ENCODE peak calls at places on chromosomes 11 and 22, in six cellular contexts. Y is neuronal stem cell, Q is brain microvascular endothelial cell, Z is kidney, J is AG04450, G is HCT116. F is an unnamed sample.

GRCh38 chr11:69874178-69874983 is 55.2 kb upstream of the FGF3 start:
- DNase-seq in Y (no peak), Q (no peak), Z (no peak), J (no peak), G (no peak), F (no peak)

GRCh38 chr11:78961938-78962701 is 387.5 kb upstream of the NARS2 start:
- DNase-seq in Y (peak), Q (peak), Z (peak), J (peak), G (no peak), F (no peak)

GRCh38 chr22:46763051-46763705 is 728 bp downstream of the TBC1D22A start:
- DNase-seq in Y (no peak), Q (no peak), Z (peak), J (no peak), G (no peak), F (no peak)

GRCh38 chr11:45275823-45276222 is 10.3 kb downstream of the SYT13 start:
- DNase-seq in Y (no peak), Q (no peak), Z (no peak), J (no peak), G (no peak), F (no peak)

GRCh38 chr11:120516461-120517389 is 5.2 kb downstream of the GRIK4 start:
- DNase-seq in Y (no peak), Q (no peak), Z (no peak), J (no peak), G (no peak), F (no peak)

GRCh38 chr11:34206598-34207300 is 101.3 kb downstream of the NAT10 start:
- DNase-seq in Y (no peak), Q (no peak), Z (no peak), J (no peak), G (no peak), F (no peak)

GRCh38 chr11:48018561-48019229 is 38.3 kb downstream of the PTPRJ start:
- DNase-seq in Y (peak), Q (no peak), Z (no peak), J (no peak), G (no peak), F (no peak)

GRCh38 chr22:48824673-48825651 is 1002.7 kb downstream of the BRD1 start:
- DNase-seq in Y (no peak), Q (no peak), Z (peak), J (no peak), G (no peak), F (no peak)

GRCh38 chr11:73413246-73413645 is 37.0 kb downstream of the RELT start:
- DNase-seq in Y (no peak), Q (no peak), Z (no peak), J (no peak), G (no peak), F (no peak)

GRCh38 chr22:42611076-42611475 is 3.6 kb downstream of the POLDIP3 start:
- DNase-seq in Y (no peak), Q (no peak), Z (peak), J (no peak), G (no peak), F (no peak)

GRCh38 chr11:134916421-134916820 is 504.4 kb upstream of the B3GAT1 start:
- DNase-seq in Y (no peak), Q (no peak), Z (no peak), J (no peak), G (no peak), F (no peak)

GRCh38 chr11:115845872-115846271 is 341.7 kb upstream of the CADM1 start:
- DNase-seq in Y (no peak), Q (no peak), Z (no peak), J (no peak), G (no peak), F (no peak)

GRCh38 chr11:8732748-8733241 is 50.2 kb downstream of the RPL27A start:
- DNase-seq in Y (no peak), Q (peak), Z (peak), J (no peak), G (no peak), F (peak)

GRCh38 chr11:85948884-85949283 is 93.7 kb downstream of the CCDC83 start:
- DNase-seq in Y (no peak), Q (no peak), Z (no peak), J (no peak), G (no peak), F (no peak)

DNA sequence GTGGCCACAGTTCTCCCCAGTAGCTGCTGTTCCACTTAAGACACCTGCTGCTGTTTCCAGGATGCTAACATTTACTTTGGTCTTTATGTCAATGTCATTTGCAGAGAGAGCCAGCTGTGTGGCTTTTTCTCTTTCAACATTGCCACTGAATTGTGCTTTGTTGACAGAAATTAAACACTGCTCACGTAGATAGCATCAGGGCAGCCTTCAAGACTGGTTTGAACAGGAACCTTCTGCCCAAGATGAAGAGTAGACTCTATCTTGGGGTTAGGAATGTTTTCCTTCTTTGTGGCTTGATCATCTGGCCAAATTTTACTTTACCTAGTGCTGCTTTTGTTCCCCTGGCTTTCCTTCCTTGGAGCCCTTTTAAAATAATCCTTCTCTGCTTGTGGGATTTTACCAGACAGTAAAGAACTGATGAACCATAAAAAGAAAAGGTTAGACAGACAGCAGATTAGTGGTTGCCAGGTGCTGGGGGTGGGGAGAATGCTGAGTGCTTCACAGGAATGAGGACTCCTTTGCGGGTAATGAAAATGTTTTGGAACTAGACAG is 22.6 kb upstream of the XBP1 start:
- DNase-seq in Y (peak), Q (no peak), Z (peak), J (no peak), G (no peak), F (peak)
- H3K27ac ChIP-seq in Y (peak), Q (no peak), Z (no peak), J (no peak), G (no peak), F (peak)

GRCh38 chr22:49934891-49935557 is 16.6 kb downstream of the CRELD2 start:
- DNase-seq in Y (no peak), Q (no peak), Z (peak), J (no peak), G (no peak), F (peak)
- H3K4me3 ChIP-seq in Y (no peak), Q (no peak), Z (no peak), J (peak), G (peak), F (peak)

DNA sequence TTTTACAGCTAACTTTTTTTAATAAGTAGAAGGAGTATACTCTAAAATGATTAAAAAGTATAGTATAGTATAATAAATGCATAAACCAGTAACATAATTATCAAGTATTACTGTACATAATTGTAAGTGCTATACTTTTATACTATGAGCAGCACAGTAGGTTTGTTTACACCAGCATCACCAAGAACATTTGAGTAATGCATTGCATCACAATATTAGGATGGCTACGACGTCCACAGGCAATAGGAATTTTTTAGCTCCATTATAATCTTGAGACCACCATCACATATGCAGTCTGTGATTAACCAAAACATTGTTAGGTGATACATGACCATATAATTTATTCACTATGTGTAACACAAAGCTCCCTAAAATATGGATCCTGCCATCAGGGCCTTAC is 20.4 kb downstream of the RNF141 start:
- DNase-seq in Y (no peak), Q (no peak), Z (no peak), J (no peak), G (no peak), F (no peak)
- H3K27ac ChIP-seq in Y (no peak), Q (no peak), Z (no peak), J (no peak), G (no peak), F (no peak)

GRCh38 chr11:57761301-57762234 is at the start of gene CTNND1:
- DNase-seq in Y (peak), Q (peak), Z (peak), J (peak), G (peak), F (peak)
- H3K4me3 ChIP-seq in Y (peak), Q (peak), Z (peak), J (peak), G (peak), F (peak)

DNA sequence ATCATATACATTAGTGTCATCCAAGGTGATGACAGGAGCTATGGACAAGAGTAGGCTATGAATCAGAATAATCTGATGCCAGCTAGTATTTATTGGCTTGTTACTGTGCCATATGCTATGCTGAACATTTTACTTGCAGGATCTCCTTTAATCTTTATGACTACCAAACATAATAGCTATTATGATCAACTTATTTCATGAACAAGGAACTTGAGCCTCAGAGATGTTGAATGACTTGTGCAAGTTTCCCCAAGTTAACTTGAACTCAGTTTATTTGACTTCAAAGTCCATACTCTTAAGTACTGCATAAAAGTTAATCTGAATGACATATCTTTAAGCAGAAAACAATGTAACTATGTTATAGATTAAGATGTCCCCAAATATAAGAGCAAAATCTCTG is 178.8 kb upstream of the ARHGAP20 start:
- DNase-seq in Y (no peak), Q (no peak), Z (no peak), J (no peak), G (no peak), F (no peak)
- H3K27ac ChIP-seq in Y (no peak), Q (no peak), Z (no peak), J (no peak), G (no peak), F (no peak)

DNA sequence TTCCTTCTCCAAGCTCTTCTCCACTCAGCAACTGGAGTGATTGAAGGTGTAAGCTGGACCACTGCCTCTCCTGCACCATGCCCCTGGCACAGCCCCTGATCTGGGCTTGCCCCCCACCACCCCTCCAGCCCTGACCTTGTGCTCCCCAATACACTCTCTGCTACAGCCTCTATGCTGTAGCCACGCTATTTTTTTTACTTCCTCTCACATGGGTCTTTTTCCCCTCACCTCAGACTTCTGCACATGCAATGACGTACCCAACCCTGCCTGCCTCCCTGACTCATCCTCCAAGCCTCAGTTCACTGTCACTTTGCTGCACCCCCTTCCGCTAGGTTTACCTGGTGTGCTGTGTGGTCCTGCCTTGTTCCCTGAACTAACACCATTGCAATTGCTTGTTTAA is 9.0 kb downstream of the CSNK2A3 start:
- DNase-seq in Y (no peak), Q (no peak), Z (no peak), J (no peak), G (no peak), F (no peak)
- H3K4me3 ChIP-seq in Y (no peak), Q (no peak), Z (no peak), J (no peak), G (no peak), F (no peak)

GRCh38 chr11:2582958-2583604 is 116.7 kb downstream of the KCNQ1OT1 start:
- DNase-seq in Y (no peak), Q (no peak), Z (peak), J (no peak), G (no peak), F (peak)
- H3K27ac ChIP-seq in Y (no peak), Q (no peak), Z (no peak), J (no peak), G (no peak), F (no peak)

DNA sequence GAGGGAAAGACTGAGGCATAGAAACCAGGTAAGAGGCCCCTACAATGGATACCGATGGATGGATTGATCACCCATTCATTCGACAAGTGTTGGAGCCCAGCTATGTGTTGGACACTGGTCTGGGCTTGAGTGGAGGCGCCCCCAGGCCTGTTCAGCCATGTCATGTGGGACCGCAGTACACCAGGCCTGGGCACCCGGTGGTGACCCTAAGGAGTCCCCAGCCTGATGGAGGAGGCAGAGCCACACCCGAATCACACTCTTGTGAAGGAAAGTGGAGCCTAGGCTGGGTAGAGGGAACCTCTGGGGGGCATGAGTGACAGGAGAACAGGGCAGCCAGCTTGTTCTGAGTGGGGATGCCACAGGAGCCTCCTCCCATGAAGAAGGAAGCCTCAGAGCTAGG is 10.2 kb downstream of the CACNA1I start:
- DNase-seq in Y (no peak), Q (no peak), Z (no peak), J (no peak), G (no peak), F (no peak)
- H3K4me3 ChIP-seq in Y (no peak), Q (no peak), Z (no peak), J (no peak), G (no peak), F (no peak)

GRCh38 chr11:102241026-102241425 is 76.3 kb upstream of the BIRC3 start:
- DNase-seq in Y (no peak), Q (peak), Z (no peak), J (no peak), G (no peak), F (no peak)

GRCh38 chr11:102239906-102240305 is 77.4 kb upstream of the BIRC3 start:
- DNase-seq in Y (no peak), Q (no peak), Z (no peak), J (no peak), G (no peak), F (no peak)

GRCh38 chr11:102243399-102243884 is 73.8 kb upstream of the BIRC3 start:
- DNase-seq in Y (no peak), Q (no peak), Z (no peak), J (no peak), G (no peak), F (no peak)

GRCh38 chr11:102240502-102240901 is 76.8 kb upstream of the BIRC3 start:
- DNase-seq in Y (no peak), Q (peak), Z (no peak), J (no peak), G (no peak), F (no peak)

DNA sequence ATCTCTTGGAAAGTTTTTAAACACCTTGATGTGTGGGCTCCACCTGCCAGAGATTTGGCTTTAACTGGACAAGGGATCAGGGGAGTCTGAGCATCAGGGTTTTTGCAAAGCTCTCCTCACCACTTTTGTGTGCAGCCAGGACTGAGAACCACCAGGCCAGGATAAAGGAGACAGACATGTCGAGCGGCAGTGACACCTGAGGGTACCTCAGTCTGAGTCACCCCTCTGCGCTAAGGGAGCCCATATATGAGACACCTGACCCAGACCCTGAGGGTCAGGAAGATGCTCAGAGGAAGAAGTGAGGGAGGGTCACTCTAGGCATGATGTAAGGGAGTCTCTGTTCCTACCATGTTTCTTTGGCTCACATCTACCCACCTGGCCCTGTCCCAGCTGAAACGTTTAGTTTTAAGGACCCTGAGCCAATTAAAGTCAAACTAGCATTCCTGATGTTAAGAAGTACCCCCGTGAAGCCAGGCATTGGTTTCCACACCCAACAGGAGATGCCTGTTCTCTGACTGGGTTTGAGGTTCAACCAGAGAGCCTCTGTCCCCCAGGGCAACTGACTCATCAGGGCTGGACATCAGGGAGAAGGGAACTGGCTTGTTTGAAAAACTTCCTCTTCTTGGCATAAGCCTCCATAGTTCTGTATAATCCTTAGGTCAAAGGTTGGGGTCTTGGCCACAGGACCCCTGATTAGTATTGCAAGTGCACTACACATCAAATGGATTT is 72.4 kb upstream of the BIRC3 start:
- DNase-seq in Y (no peak), Q (peak), Z (no peak), J (no peak), G (peak), F (no peak)
- H3K27ac ChIP-seq in Y (no peak), Q (peak), Z (no peak), J (no peak), G (no peak), F (no peak)

F was measured in stomach.